ENCODE peak calls at places on chromosomes 12 and 14, in four cellular contexts. F is DND-41, W is keratinocyte, P is PC-3. O is an unnamed sample.

GRCh38 chr12:81639196-81639595 is 120.0 kb downstream of the PPFIA2 start:
- DNase-seq in P (no peak), W (no peak), F (no peak), O (no peak)

GRCh38 chr14:89370781-89371180 is 46.3 kb downstream of the FOXN3 start:
- DNase-seq in P (no peak), F (no peak), W (no peak), O (no peak)

GRCh38 chr14:35044939-35045797 is 904 bp upstream of the FAM177A1 start:
- DNase-seq in P (no peak), W (no peak), F (no peak), O (no peak)

GRCh38 chr14:89823732-89824131 is 130.8 kb downstream of the EFCAB11 start:
- DNase-seq in F (no peak), W (no peak), P (no peak), O (no peak)

GRCh38 chr14:100767788-100768536 is 41.3 kb downstream of the DLK1 start:
- DNase-seq in W (no peak), F (no peak), P (no peak), O (no peak)

GRCh38 chr14:20434701-20435453 is 1.1 kb downstream of the KLHL33 start:
- DNase-seq in F (no peak), W (no peak), P (no peak), O (no peak)

GRCh38 chr12:121181181-121181580 is 28.7 kb upstream of the P2RX4 start:
- DNase-seq in F (no peak), W (no peak), P (no peak), O (no peak)

GRCh38 chr12:53696285-53696654 is 20.4 kb upstream of the ATP5MC2 start:
- DNase-seq in W (peak; percentile 79), F (no peak), P (peak; percentile 92), O (peak; percentile 22)

GRCh38 chr12:16198884-16199283 is 78.6 kb downstream of the SLC15A5 start:
- DNase-seq in W (no peak), F (no peak), P (no peak), O (no peak)

GRCh38 chr12:95622879-95623278 is 71.6 kb upstream of the USP44 start:
- DNase-seq in W (no peak), P (peak; percentile 37), F (no peak), O (no peak)

GRCh38 chr14:102819176-102819628 is 42.0 kb downstream of the TRAF3 start:
- DNase-seq in F (no peak), P (no peak), W (no peak), O (no peak)

GRCh38 chr12:52873832-52874572 is 25.2 kb upstream of the KRT78 start:
- DNase-seq in P (peak; percentile 95), W (no peak), F (peak; percentile 22), O (no peak)

GRCh38 chr12:108799528-108800243 is 57.7 kb downstream of the SSH1 start:
- DNase-seq in W (no peak), P (no peak), F (no peak), O (no peak)

GRCh38 chr12:47799357-47799955 is 20.2 kb downstream of the HDAC7 start:
- DNase-seq in F (no peak), W (no peak), P (no peak), O (no peak)

GRCh38 chr14:103728141-103728540 is 12.5 kb downstream of the ZFYVE21 start:
- DNase-seq in W (no peak), F (no peak), P (no peak), O (no peak)

DNA sequence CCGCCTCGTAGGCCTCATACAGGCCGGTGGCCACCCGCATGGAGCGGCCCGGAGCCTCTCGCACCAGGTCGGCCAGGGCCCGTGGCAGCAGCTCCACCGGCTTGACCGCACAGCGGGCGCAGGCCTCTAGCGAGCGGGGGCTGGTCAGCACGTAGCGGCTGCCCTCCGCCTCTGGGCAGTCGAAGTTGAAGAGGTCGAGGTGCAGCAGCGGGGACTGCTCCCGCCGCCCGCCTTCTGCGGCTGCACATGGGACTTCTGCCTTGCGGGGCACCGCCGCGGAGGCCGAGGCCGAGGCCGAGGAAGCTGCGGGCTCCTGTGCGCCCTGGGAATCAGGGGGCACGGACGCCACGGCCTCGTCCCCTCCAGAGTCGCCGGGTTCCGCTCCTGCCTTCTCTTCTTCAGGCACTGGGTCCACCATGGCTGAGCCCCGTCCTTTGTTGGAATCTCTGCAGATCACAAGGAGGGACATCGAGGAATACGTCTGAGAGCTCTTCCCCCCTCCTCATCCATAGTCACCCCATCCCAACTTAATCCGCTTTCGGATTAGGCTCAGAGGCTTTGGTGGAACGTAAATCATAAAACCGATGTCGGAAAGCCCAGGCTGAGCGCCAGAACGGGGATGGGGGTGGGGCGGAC is 1.3 kb downstream of the CCDC177 start:
- DNase-seq in F (no peak), P (no peak), W (no peak), O (no peak)
- TF ChIP-seq EZH2 in F (no peak), P (no peak), W (peak; percentile 95), O (no peak)

GRCh38 chr14:64823305-64823985 is 56.3 kb downstream of the SPTB start:
- DNase-seq in W (no peak), P (peak; percentile 83), F (peak; percentile 60), O (no peak)
- H3K4me3 ChIP-seq in W (no peak overlapping the region), P (peak overlapping the region; percentile 47), F (no peak overlapping the region), O (no peak overlapping the region)

GRCh38 chr12:5050542-5050941 is 6.9 kb downstream of the KCNA5 start:
- DNase-seq in F (no peak), P (no peak), W (no peak), O (no peak)

GRCh38 chr12:5047094-5047493 is 3.4 kb downstream of the KCNA5 start:
- DNase-seq in F (no peak), P (no peak), W (no peak), O (no peak)

GRCh38 chr12:5044420-5045295 is 979 bp downstream of the KCNA5 start:
- DNase-seq in P (no peak), F (no peak), W (no peak), O (no peak)

GRCh38 chr12:5051334-5051733 is 7.7 kb downstream of the KCNA5 start:
- DNase-seq in F (no peak), W (no peak), P (no peak), O (no peak)

GRCh38 chr12:5047729-5048128 is 4.0 kb downstream of the KCNA5 start:
- DNase-seq in F (no peak), W (no peak), P (no peak), O (no peak)
- H3K9ac ChIP-seq in F (no peak overlapping the region), W (no peak overlapping the region), P (no peak overlapping the region), O (no peak overlapping the region)

GRCh38 chr12:57461326-57461903 is 1.8 kb downstream of the GLI1 start:
- DNase-seq in F (peak; percentile 81), P (peak; percentile 32), W (peak; percentile 33), O (no peak)
- TF ChIP-seq EZH2 in F (no peak), P (no peak), W (no peak), O (no peak)

GRCh38 chr12:106135781-106136180 is 3.0 kb downstream of the NUAK1 start:
- DNase-seq in F (no peak), W (no peak), P (peak; percentile 79), O (no peak)
- H3K4me3 ChIP-seq in F (no peak overlapping the region), W (peak overlapping the region; percentile 61), P (peak overlapping the region; percentile 82), O (no peak overlapping the region)

GRCh38 chr12:6699989-6700645 is 498 bp downstream of the PIANP start:
- DNase-seq in P (no peak), F (no peak), W (no peak), O (no peak)
- H3K9ac ChIP-seq in P (no peak overlapping the region), F (no peak overlapping the region), W (no peak overlapping the region), O (no peak overlapping the region)

DNA sequence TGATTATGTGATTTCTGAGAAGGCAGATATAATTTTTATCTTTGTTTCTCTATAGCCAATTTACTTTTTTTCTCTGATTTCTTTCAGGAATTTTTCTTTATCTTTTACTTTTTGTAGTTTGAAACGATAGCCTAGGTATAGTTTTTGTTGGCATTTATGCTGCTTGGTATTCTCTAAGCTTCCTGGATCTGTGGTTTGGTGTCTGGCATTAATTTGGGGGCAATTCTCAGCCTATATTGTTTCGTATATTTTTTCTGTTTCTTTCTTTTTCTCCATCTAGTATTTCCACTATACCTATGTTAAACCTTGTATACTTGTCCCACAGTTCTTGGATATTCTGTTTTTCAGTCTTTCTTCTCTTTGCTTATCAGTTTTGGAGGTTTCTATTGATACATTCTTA is 45.0 kb downstream of the CRADD start:
- DNase-seq in F (no peak), P (no peak), W (no peak), O (no peak)
- TF ChIP-seq EZH2 in F (no peak), P (no peak), W (no peak), O (no peak)

DNA sequence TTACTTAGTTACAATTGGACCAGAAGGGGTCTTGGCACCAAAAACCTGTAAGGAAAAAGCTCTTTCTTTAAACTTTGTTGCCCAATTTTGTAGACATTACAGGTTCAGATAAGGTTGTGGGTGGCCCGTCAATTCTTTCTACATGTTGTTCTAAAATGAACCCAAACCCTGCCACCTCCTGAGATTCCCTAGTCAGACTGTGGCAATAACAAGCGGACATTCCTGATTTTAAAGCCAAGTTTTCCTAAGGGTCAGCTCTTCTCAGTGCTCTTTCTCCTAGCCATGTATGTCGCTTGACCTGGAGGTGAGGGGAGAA is 45.0 kb upstream of the GSG1 start:
- DNase-seq in W (no peak), P (no peak), F (no peak), O (no peak)
- H3K4me3 ChIP-seq in W (no peak overlapping the region), P (no peak overlapping the region), F (no peak overlapping the region), O (no peak overlapping the region)

DNA sequence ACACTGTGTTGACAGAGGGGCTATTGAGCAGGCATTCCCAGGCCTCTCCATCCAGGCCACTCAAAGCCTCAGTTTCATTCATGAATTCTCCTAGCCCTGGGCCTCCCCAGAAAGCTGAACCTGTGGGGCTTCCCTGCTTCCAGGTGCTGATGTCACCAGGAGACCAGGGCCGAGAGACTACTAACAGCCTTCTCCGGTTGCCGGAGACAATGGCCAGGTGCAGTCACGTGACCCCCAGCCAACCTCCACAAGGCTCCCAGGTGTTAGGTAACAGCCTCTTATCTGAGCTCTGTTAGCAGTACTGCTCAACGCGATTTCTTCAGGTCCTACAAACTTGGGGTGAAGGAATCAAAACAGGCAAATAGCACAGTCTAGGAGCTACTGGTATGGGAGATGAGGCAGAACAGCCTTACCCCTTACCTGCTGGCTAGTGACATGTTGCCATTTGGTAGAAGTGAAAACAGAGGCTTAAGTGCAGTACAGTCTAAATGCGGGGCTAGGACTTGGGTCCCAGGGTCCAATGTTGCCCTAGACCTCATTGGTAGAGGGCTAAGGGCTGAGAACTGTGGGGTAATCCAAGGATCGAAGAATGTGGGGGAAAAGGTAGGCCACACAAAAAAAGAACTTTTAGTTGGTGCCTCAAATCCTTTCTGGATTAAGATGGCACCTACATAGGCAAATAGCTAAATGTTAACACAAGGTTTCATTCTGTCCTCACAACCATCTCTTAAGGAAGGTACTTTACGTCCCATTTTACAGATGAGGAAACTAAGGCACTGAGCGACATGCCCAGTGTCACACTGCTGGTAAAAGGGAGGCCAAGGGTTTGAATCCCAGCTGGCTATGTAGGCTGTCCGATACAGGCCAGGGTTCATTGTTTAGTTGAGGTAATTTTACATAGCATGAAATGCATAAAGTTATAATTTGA is 3.8 kb downstream of the CCDC88C start:
- DNase-seq in P (no peak), F (no peak), W (no peak), O (no peak)
- H3K9ac ChIP-seq in P (no peak overlapping the region), F (peak overlapping the region; percentile 11), W (no peak overlapping the region), O (no peak overlapping the region)